ENCODE peak calls at places on chromosome 14, in six cellular contexts. One of them, this sample, is unnamed.

GRCh38 chr14:101029668-101030290 is 126.3 kb upstream of the RTL1 start:
- DNase-seq in OCI-LY7: no peak
- DNase-seq in astrocyte of the spinal cord: no peak
- DNase-seq in DND-41: no peak
- DNase-seq in brain microvascular endothelial cell: no peak
- DNase-seq in suprapubic skin: peak
- DNase-seq in this sample: no peak

GRCh38 chr14:30874999-30875787 is 834 bp downstream of the COCH start:
- DNase-seq in OCI-LY7: peak
- DNase-seq in astrocyte of the spinal cord: no peak
- DNase-seq in DND-41: no peak
- DNase-seq in brain microvascular endothelial cell: no peak
- DNase-seq in suprapubic skin: no peak
- DNase-seq in this sample: no peak

GRCh38 chr14:76948213-76948947 is 80.1 kb downstream of the IRF2BPL start:
- DNase-seq in OCI-LY7: no peak
- DNase-seq in astrocyte of the spinal cord: no peak
- DNase-seq in DND-41: no peak
- DNase-seq in brain microvascular endothelial cell: no peak
- DNase-seq in suprapubic skin: no peak
- DNase-seq in this sample: no peak

GRCh38 chr14:92122761-92123160 is 992 bp downstream of the CPSF2 start:
- DNase-seq in OCI-LY7: no peak
- DNase-seq in astrocyte of the spinal cord: no peak
- DNase-seq in DND-41: no peak
- DNase-seq in brain microvascular endothelial cell: no peak
- DNase-seq in suprapubic skin: no peak
- DNase-seq in this sample: no peak

GRCh38 chr14:87131879-87132278 is 861.1 kb downstream of the GALC start:
- DNase-seq in OCI-LY7: peak
- DNase-seq in astrocyte of the spinal cord: peak
- DNase-seq in DND-41: no peak
- DNase-seq in brain microvascular endothelial cell: no peak
- DNase-seq in suprapubic skin: no peak
- DNase-seq in this sample: no peak

GRCh38 chr14:72792051-72792788 is 101.7 kb downstream of the DPF3 start:
- DNase-seq in OCI-LY7: no peak
- DNase-seq in astrocyte of the spinal cord: no peak
- DNase-seq in DND-41: no peak
- DNase-seq in brain microvascular endothelial cell: peak
- DNase-seq in suprapubic skin: no peak
- DNase-seq in this sample: no peak

GRCh38 chr14:54322668-54323380 is 74.0 kb upstream of the CDKN3 start:
- DNase-seq in OCI-LY7: no peak
- DNase-seq in astrocyte of the spinal cord: no peak
- DNase-seq in DND-41: no peak
- DNase-seq in brain microvascular endothelial cell: no peak
- DNase-seq in suprapubic skin: no peak
- DNase-seq in this sample: no peak

GRCh38 chr14:75803768-75804167 is 142.7 kb downstream of the TTLL5 start:
- DNase-seq in OCI-LY7: no peak
- DNase-seq in astrocyte of the spinal cord: peak
- DNase-seq in DND-41: no peak
- DNase-seq in brain microvascular endothelial cell: no peak
- DNase-seq in suprapubic skin: no peak
- DNase-seq in this sample: no peak

GRCh38 chr14:43803076-43803689 is 703.9 kb downstream of the FSCB start:
- DNase-seq in OCI-LY7: no peak
- DNase-seq in astrocyte of the spinal cord: no peak
- DNase-seq in DND-41: peak
- DNase-seq in brain microvascular endothelial cell: no peak
- DNase-seq in suprapubic skin: no peak
- DNase-seq in this sample: no peak

GRCh38 chr14:60634153-60634552 is 15.1 kb downstream of the SIX1 start:
- DNase-seq in OCI-LY7: no peak
- DNase-seq in astrocyte of the spinal cord: no peak
- DNase-seq in DND-41: no peak
- DNase-seq in brain microvascular endothelial cell: no peak
- DNase-seq in suprapubic skin: no peak
- DNase-seq in this sample: no peak

GRCh38 chr14:60639677-60640076 is 9.6 kb downstream of the SIX1 start:
- DNase-seq in OCI-LY7: no peak
- DNase-seq in astrocyte of the spinal cord: no peak
- DNase-seq in DND-41: no peak
- DNase-seq in brain microvascular endothelial cell: no peak
- DNase-seq in suprapubic skin: no peak
- DNase-seq in this sample: no peak

GRCh38 chr14:60640859-60641721 is 8.2 kb downstream of the SIX1 start:
- DNase-seq in OCI-LY7: no peak
- DNase-seq in astrocyte of the spinal cord: no peak
- DNase-seq in DND-41: no peak
- DNase-seq in brain microvascular endothelial cell: no peak
- DNase-seq in suprapubic skin: no peak
- DNase-seq in this sample: no peak

GRCh38 chr14:60637490-60638452 is 11.5 kb downstream of the SIX1 start:
- DNase-seq in OCI-LY7: no peak
- DNase-seq in astrocyte of the spinal cord: peak
- DNase-seq in DND-41: no peak
- DNase-seq in brain microvascular endothelial cell: peak
- DNase-seq in suprapubic skin: no peak
- DNase-seq in this sample: no peak

GRCh38 chr14:60637138-60637489 is 12.2 kb downstream of the SIX1 start:
- DNase-seq in OCI-LY7: no peak
- DNase-seq in astrocyte of the spinal cord: no peak
- DNase-seq in DND-41: no peak
- DNase-seq in brain microvascular endothelial cell: no peak
- DNase-seq in suprapubic skin: no peak
- DNase-seq in this sample: no peak
- TF ChIP-seq CTCF in OCI-LY7: no peak
- TF ChIP-seq CTCF in astrocyte of the spinal cord: no peak
- TF ChIP-seq CTCF in DND-41: no peak
- TF ChIP-seq CTCF in brain microvascular endothelial cell: no peak
- TF ChIP-seq CTCF in suprapubic skin: no peak
- TF ChIP-seq CTCF in this sample: no peak

DNA sequence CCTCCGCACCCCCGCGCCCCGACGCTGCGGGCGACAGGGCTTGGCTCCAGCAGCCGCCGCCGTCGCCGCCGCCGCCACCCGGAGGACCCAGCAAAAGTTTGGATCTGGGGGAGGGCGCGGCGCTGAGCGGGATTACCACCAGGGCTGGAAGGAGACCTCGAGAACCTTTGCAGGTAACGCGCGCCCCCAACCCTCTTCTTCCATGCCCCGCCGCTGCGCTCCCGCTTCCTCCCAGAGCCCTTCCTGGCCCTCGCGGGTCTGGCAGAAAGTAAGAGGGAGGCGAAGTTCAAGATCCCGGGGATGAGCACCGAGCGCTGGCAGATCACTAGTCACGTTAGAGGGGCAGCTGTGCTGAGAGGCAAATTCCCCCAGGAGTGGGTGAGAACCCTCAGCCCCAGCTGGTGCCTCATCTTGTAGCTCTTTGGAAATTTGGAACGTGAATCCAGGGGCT is 3.9 kb downstream of the FLRT2 start:
- DNase-seq in OCI-LY7: no peak
- DNase-seq in astrocyte of the spinal cord: peak
- DNase-seq in DND-41: no peak
- DNase-seq in brain microvascular endothelial cell: no peak
- DNase-seq in suprapubic skin: no peak
- DNase-seq in this sample: no peak
- H3K4me3 ChIP-seq in OCI-LY7: no peak
- H3K4me3 ChIP-seq in astrocyte of the spinal cord: peak
- H3K4me3 ChIP-seq in DND-41: no peak
- H3K4me3 ChIP-seq in brain microvascular endothelial cell: peak
- H3K4me3 ChIP-seq in suprapubic skin: peak
- H3K4me3 ChIP-seq in this sample: no peak

GRCh38 chr14:24458736-24459135 is 16.2 kb upstream of the SDR39U1 start:
- DNase-seq in OCI-LY7: no peak
- DNase-seq in astrocyte of the spinal cord: no peak
- DNase-seq in DND-41: no peak
- DNase-seq in brain microvascular endothelial cell: no peak
- DNase-seq in suprapubic skin: no peak
- DNase-seq in this sample: no peak
- TF ChIP-seq CTCF in OCI-LY7: no peak
- TF ChIP-seq CTCF in astrocyte of the spinal cord: no peak
- TF ChIP-seq CTCF in DND-41: no peak
- TF ChIP-seq CTCF in brain microvascular endothelial cell: no peak
- TF ChIP-seq CTCF in suprapubic skin: no peak
- TF ChIP-seq CTCF in this sample: no peak

GRCh38 chr14:49686425-49686824 is 1.6 kb downstream of the POLE2 start:
- DNase-seq in OCI-LY7: no peak
- DNase-seq in astrocyte of the spinal cord: no peak
- DNase-seq in DND-41: no peak
- DNase-seq in brain microvascular endothelial cell: no peak
- DNase-seq in suprapubic skin: no peak
- DNase-seq in this sample: no peak
- H3K4me3 ChIP-seq in OCI-LY7: peak
- H3K4me3 ChIP-seq in astrocyte of the spinal cord: no peak
- H3K4me3 ChIP-seq in DND-41: no peak
- H3K4me3 ChIP-seq in brain microvascular endothelial cell: no peak
- H3K4me3 ChIP-seq in suprapubic skin: no peak
- H3K4me3 ChIP-seq in this sample: no peak

GRCh38 chr14:22587247-22587646 is 1.8 kb downstream of the DAD1 start:
- DNase-seq in OCI-LY7: no peak
- DNase-seq in astrocyte of the spinal cord: no peak
- DNase-seq in DND-41: no peak
- DNase-seq in brain microvascular endothelial cell: no peak
- DNase-seq in suprapubic skin: no peak
- DNase-seq in this sample: no peak

GRCh38 chr14:22588419-22589095 is 467 bp downstream of the DAD1 start:
- DNase-seq in OCI-LY7: no peak
- DNase-seq in astrocyte of the spinal cord: no peak
- DNase-seq in DND-41: no peak
- DNase-seq in brain microvascular endothelial cell: no peak
- DNase-seq in suprapubic skin: no peak
- DNase-seq in this sample: no peak

GRCh38 chr14:22594156-22594716 is 3.9 kb upstream of the ABHD4 start:
- DNase-seq in OCI-LY7: no peak
- DNase-seq in astrocyte of the spinal cord: no peak
- DNase-seq in DND-41: no peak
- DNase-seq in brain microvascular endothelial cell: peak
- DNase-seq in suprapubic skin: no peak
- DNase-seq in this sample: no peak

GRCh38 chr14:22593189-22593588 is 4.2 kb upstream of the DAD1 start:
- DNase-seq in OCI-LY7: no peak
- DNase-seq in astrocyte of the spinal cord: no peak
- DNase-seq in DND-41: no peak
- DNase-seq in brain microvascular endothelial cell: no peak
- DNase-seq in suprapubic skin: no peak
- DNase-seq in this sample: no peak

DNA sequence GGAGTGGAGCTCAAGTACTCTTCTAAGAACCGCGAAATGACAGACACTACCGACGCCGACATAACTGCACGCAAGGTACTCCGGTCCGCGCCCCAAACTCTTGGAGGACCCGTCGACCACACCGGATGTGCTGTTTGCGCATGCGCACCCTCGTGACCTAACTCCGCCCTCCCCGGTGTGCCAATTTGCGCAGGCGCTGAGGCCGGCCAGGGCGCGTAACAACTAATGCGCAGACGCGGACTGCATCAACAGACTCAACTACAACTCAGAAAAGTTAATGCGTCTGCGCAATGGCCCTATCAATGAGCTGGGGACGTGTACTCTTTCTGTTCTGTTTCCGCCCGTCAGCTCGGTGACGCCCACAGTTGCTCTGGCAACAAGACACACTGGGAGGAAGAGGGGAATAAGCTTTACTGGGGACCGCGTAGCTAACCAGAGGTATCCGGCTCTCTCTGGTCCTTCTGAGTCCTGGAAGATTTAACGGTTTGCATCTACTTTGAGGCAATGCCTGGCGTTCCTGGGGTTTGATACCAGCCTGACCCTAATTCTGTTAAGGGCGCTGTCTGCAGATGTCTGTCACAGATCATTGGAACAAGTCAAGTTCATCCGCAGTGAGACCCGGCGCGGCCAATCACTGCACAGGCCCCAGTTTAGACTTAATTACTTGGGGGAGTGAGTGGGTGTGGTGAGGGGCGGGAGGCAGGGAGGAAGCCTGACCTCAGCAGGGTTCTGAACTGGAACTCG is at the start of gene DAD1:
- DNase-seq in OCI-LY7: peak
- DNase-seq in astrocyte of the spinal cord: peak
- DNase-seq in DND-41: peak
- DNase-seq in brain microvascular endothelial cell: peak
- DNase-seq in suprapubic skin: peak
- DNase-seq in this sample: peak
- TF ChIP-seq CTCF in OCI-LY7: no peak
- TF ChIP-seq CTCF in astrocyte of the spinal cord: no peak
- TF ChIP-seq CTCF in DND-41: no peak
- TF ChIP-seq CTCF in brain microvascular endothelial cell: no peak
- TF ChIP-seq CTCF in suprapubic skin: no peak
- TF ChIP-seq CTCF in this sample: no peak

GRCh38 chr14:104309657-104310369 is 171.4 kb downstream of the KIF26A start:
- DNase-seq in OCI-LY7: no peak
- DNase-seq in astrocyte of the spinal cord: no peak
- DNase-seq in DND-41: no peak
- DNase-seq in brain microvascular endothelial cell: no peak
- DNase-seq in suprapubic skin: peak
- DNase-seq in this sample: no peak
- H3K4me3 ChIP-seq in OCI-LY7: no peak
- H3K4me3 ChIP-seq in astrocyte of the spinal cord: no peak
- H3K4me3 ChIP-seq in DND-41: no peak
- H3K4me3 ChIP-seq in brain microvascular endothelial cell: no peak
- H3K4me3 ChIP-seq in suprapubic skin: no peak
- H3K4me3 ChIP-seq in this sample: no peak

GRCh38 chr14:68355415-68355814 is 437.5 kb downstream of the ZFP36L1 start:
- DNase-seq in OCI-LY7: no peak
- DNase-seq in astrocyte of the spinal cord: no peak
- DNase-seq in DND-41: no peak
- DNase-seq in brain microvascular endothelial cell: no peak
- DNase-seq in suprapubic skin: no peak
- DNase-seq in this sample: no peak

GRCh38 chr14:68358978-68359861 is 433.6 kb downstream of the ZFP36L1 start:
- DNase-seq in OCI-LY7: no peak
- DNase-seq in astrocyte of the spinal cord: no peak
- DNase-seq in DND-41: no peak
- DNase-seq in brain microvascular endothelial cell: no peak
- DNase-seq in suprapubic skin: no peak
- DNase-seq in this sample: no peak

GRCh38 chr14:68359862-68360552 is 432.9 kb downstream of the ZFP36L1 start:
- DNase-seq in OCI-LY7: no peak
- DNase-seq in astrocyte of the spinal cord: peak
- DNase-seq in DND-41: no peak
- DNase-seq in brain microvascular endothelial cell: no peak
- DNase-seq in suprapubic skin: no peak
- DNase-seq in this sample: no peak

GRCh38 chr14:68361231-68361630 is 431.6 kb downstream of the ZFP36L1 start:
- DNase-seq in OCI-LY7: no peak
- DNase-seq in astrocyte of the spinal cord: peak
- DNase-seq in DND-41: no peak
- DNase-seq in brain microvascular endothelial cell: peak
- DNase-seq in suprapubic skin: no peak
- DNase-seq in this sample: no peak

GRCh38 chr14:68358500-68358899 is 434.4 kb downstream of the ZFP36L1 start:
- DNase-seq in OCI-LY7: no peak
- DNase-seq in astrocyte of the spinal cord: no peak
- DNase-seq in DND-41: no peak
- DNase-seq in brain microvascular endothelial cell: no peak
- DNase-seq in suprapubic skin: no peak
- DNase-seq in this sample: no peak
- TF ChIP-seq CTCF in OCI-LY7: no peak
- TF ChIP-seq CTCF in astrocyte of the spinal cord: no peak
- TF ChIP-seq CTCF in DND-41: no peak
- TF ChIP-seq CTCF in brain microvascular endothelial cell: no peak
- TF ChIP-seq CTCF in suprapubic skin: no peak
- TF ChIP-seq CTCF in this sample: no peak